ENCODE peak calls at places on chromosomes 5 and 9, in ten cellular contexts. T is OCI-LY7; C is lower lobe of right lung; I is CD8-positive, alpha-beta memory T cell; B is psoas muscle; S is heart right ventricle; N is bronchial epithelial cell; P is adrenal gland; L is uterus; Q is pancreas. R is an unnamed sample.
A peak's percentile ranks its signal among the peaks of the same experiment; 100 is the strongest.

GRCh38 chr5:175513297-175513696 is 34.9 kb downstream of the SFXN1 start:
- DNase-seq in Q (no peak), L (no peak), N (no peak), P (no peak), S (no peak), I (no peak), C (no peak), T (no peak), B (no peak), R (no peak)

GRCh38 chr5:125125031-125125823 is 378.8 kb upstream of the ZNF608 start:
- DNase-seq in S (no peak), N (peak; percentile 28), B (no peak), T (no peak), C (no peak), P (no peak), L (no peak), I (no peak), Q (no peak), R (no peak)

GRCh38 chr5:25439025-25439424 is 794.2 kb upstream of the CDH10 start:
- DNase-seq in Q (no peak), I (no peak), L (no peak), B (no peak), P (no peak), N (no peak), C (no peak), T (no peak), S (no peak), R (no peak)

GRCh38 chr9:107178302-107178701 is 104.8 kb upstream of the RAD23B start:
- DNase-seq in L (no peak), C (no peak), P (no peak), I (no peak), B (no peak), Q (no peak), S (no peak), N (peak; percentile 7), T (no peak), R (no peak)

GRCh38 chr5:133309981-133310630 is 258.3 kb downstream of the HSPA4 start:
- DNase-seq in L (no peak), P (no peak), C (no peak), Q (no peak), N (no peak), S (no peak), I (no peak), T (no peak), B (no peak), R (no peak)

GRCh38 chr9:136668983-136669790 is 6.5 kb downstream of the EGFL7 start:
- DNase-seq in B (no peak), T (no peak), S (no peak), I (no peak), L (no peak), P (no peak), C (no peak), N (peak; percentile 12), Q (no peak), R (no peak)

GRCh38 chr9:125476645-125477044 is 215.0 kb downstream of the GAPVD1 start:
- DNase-seq in T (no peak), N (no peak), L (no peak), S (no peak), B (no peak), Q (no peak), C (no peak), I (no peak), P (no peak), R (no peak)

GRCh38 chr5:145449794-145450193 is 385.3 kb downstream of the PRELID2 start:
- DNase-seq in L (no peak), S (no peak), T (no peak), N (no peak), C (no peak), B (no peak), I (no peak), P (no peak), Q (no peak), R (no peak)

GRCh38 chr5:73498057-73498992 is at the start of gene BTF3:
- DNase-seq in L (peak; percentile 94), C (peak; percentile 97), Q (peak; percentile 90), T (peak; percentile 97), I (peak; percentile 96), N (peak; percentile 92), S (peak; percentile 96), B (peak; percentile 98), P (peak; percentile 93), R (peak; percentile 99)

GRCh38 chr5:73497537-73498056 is 645 bp upstream of the BTF3 start:
- DNase-seq in C (no peak), N (no peak), B (no peak), L (no peak), I (no peak), S (no peak), T (no peak), Q (no peak), P (no peak), R (no peak)

GRCh38 chr5:73499756-73500155 is 1.5 kb downstream of the BTF3 start:
- DNase-seq in I (no peak), P (no peak), Q (no peak), B (no peak), T (no peak), L (no peak), N (peak; percentile 56), S (no peak), C (no peak), R (no peak)

GRCh38 chr5:73499187-73499586 is 945 bp downstream of the BTF3 start:
- DNase-seq in P (no peak), T (peak; percentile 15), C (no peak), N (no peak), Q (no peak), L (no peak), I (no peak), B (no peak), S (no peak), R (peak; percentile 49)

DNA sequence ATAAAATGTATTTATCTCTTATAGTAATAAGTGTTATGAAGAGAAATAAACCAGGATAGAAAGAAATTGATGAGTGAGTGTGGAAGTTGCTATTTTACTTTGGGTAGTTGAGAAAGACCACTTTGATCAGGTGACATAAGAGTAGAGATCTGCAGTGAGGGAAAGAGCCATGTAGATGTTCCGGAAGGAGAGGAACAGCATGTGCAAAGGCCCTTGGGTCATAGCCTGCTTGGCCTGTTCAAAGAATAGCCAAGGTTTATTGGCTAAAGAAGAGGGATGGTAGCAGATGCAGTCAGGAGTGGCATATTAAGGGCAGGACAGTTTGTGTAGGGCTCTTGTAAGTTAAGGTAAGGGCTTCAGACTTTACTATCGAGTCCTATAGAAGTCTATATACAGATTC is 3.2 kb downstream of the BTF3 start:
- DNase-seq in P (no peak), S (no peak), C (no peak), T (no peak), B (no peak), Q (no peak), I (no peak), L (no peak), N (no peak), R (no peak)
- H3K36me3 ChIP-seq in P (no peaks in the 10 kb centered on the region), S (peaks cover 36% of the 10 kb centered on the region), C (peaks cover 52% of the 10 kb centered on the region), T (peaks cover 78% of the 10 kb centered on the region), B (peaks cover 10% of the 10 kb centered on the region), Q (peaks cover 17% of the 10 kb centered on the region), I (peaks cover 32% of the 10 kb centered on the region), L (no peaks in the 10 kb centered on the region), N (peaks cover 13% of the 10 kb centered on the region), R (peaks cover 64% of the 10 kb centered on the region)

GRCh38 chr5:32600057-32600622 is 14.8 kb downstream of the SUB1 start:
- DNase-seq in L (no peak), I (no peak), C (no peak), S (peak; percentile 11), P (peak; percentile 42), N (peak; percentile 63), Q (no peak), T (no peak), B (no peak), R (peak; percentile 87)

GRCh38 chr5:32601623-32602295 is 16.4 kb downstream of the SUB1 start:
- DNase-seq in L (no peak), B (no peak), C (no peak), I (no peak), S (no peak), Q (no peak), N (no peak), P (no peak), T (no peak), R (no peak)

GRCh38 chr5:32605766-32606152 is 20.4 kb downstream of the SUB1 start:
- DNase-seq in S (no peak), C (no peak), B (no peak), Q (no peak), N (no peak), P (no peak), I (no peak), T (no peak), L (no peak), R (no peak)

DNA sequence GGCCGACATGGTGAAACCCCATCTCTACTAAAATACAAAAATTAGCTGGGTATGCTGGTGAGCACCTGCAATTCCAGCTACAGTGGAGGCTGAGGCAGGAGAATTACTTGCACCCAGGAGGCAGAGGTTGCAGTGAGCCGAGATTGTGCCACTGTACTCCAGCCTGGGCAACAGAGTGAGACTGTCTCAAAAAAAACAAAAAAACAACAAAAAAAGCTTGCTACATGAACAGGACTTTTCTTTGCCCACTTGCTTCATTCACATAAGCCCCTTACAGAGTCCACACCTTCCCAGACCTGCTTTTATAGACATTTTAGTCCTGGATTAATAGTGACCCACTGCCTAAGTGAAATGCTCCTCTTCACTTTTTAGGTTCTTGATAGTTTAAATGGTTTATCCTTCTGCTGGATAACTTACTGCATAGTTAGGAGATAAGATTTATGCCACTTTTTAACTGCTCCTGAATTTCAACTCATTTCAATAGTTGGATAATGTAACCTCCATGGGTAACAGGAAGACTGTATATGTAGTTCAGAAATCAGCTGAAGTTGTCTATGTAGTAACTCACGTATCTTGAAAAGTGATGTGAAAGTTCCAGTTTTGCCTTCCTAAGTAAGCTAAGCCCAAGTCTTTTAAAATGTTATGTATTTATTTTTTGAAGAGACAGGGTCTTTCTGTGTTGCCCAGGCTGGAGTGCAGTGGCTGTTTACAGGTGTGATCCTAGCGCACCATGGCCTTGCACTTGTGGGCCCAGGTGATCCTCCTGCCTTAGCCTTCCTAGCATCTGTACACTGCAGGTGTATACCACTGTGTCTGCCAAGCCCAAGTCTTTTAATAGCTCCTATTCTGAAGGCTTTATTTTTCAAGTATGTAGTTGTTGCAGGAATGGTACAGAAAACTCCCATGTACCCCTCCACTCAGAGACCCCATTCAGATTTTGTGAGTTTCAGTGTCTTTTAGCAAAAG is 19.7 kb downstream of the SUB1 start:
- DNase-seq in N (no peak), C (no peak), S (no peak), P (no peak), T (no peak), Q (no peak), I (no peak), L (no peak), B (no peak), R (no peak)
- H3K36me3 ChIP-seq in N (no peaks in the 10 kb centered on the region), C (peaks cover 49% of the 10 kb centered on the region), S (peaks cover 24% of the 10 kb centered on the region), P (no peaks in the 10 kb centered on the region), T (peaks cover 10% of the 10 kb centered on the region), Q (peaks cover under 1% of the 10 kb centered on the region), I (peaks cover 27% of the 10 kb centered on the region), L (no peaks in the 10 kb centered on the region), B (no peaks in the 10 kb centered on the region), R (peaks cover 38% of the 10 kb centered on the region)

GRCh38 chr9:93486269-93486668 is 32.9 kb upstream of the FAM120AOS start:
- DNase-seq in L (no peak), N (no peak), C (no peak), T (no peak), Q (no peak), P (no peak), S (no peak), B (no peak), I (no peak), R (peak; percentile 21)
- H3K36me3 ChIP-seq in L (no peaks in the 10 kb centered on the region), N (peaks cover 15% of the 10 kb centered on the region), C (peaks cover 13% of the 10 kb centered on the region), T (peaks cover 99% of the 10 kb centered on the region), Q (no peaks in the 10 kb centered on the region), P (no peaks in the 10 kb centered on the region), S (peaks cover 5% of the 10 kb centered on the region), B (no peaks in the 10 kb centered on the region), I (peaks cover 4% of the 10 kb centered on the region), R (peaks cover 4% of the 10 kb centered on the region)

DNA sequence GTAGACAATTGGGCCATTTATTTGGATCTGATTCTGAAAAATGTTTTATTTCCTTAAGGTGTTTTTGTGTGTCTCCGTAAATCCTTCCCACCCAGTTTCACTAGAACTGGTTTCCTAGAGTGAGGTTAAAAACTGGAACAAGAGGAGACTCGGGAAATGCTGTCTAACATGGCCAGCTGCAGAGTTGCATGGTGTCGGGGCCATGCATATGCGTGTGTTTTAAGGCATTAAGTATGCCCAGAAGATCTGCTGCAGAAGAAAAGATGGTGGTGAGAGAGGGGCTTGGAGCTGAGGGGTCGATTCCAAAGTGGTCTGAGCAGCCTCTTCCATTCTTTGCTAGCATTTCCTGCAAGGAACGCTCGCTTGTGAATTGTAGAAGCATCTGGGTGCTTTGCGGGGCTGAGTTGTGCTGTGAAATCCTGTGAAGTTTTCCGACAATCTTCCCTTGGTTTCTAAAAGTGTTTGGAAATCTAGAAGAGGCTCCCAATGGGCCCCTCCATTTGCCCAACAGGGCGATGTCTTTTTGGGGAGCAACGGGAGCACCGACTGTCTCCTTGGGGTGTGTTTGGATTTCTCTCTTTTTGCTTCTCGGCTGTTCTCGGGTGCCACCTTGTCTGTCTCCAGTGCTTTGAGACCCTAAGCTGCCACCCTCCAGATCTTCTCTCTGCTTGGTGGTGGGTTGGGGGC is 113.8 kb downstream of the COL5A1 start:
- DNase-seq in N (no peak), Q (no peak), I (no peak), B (no peak), S (no peak), P (no peak), C (no peak), L (no peak), T (no peak), R (no peak)
- H3K36me3 ChIP-seq in N (no peaks in the 10 kb centered on the region), Q (no peaks in the 10 kb centered on the region), I (no peaks in the 10 kb centered on the region), B (no peaks in the 10 kb centered on the region), S (no peaks in the 10 kb centered on the region), P (no peaks in the 10 kb centered on the region), C (peaks cover 20% of the 10 kb centered on the region), L (no peaks in the 10 kb centered on the region), T (no peaks in the 10 kb centered on the region), R (peaks cover 44% of the 10 kb centered on the region)

R was measured in GM23248.